ENCODE peak calls at places on chromosomes 12 and 14, in seven cellular contexts. One of them, this sample, is unnamed.

GRCh38 chr12:112881602-112882001 is 25.2 kb upstream of the OAS1 start:
- DNase-seq in SK-N-SH: no peak
- DNase-seq in mucosa of descending colon: no peak
- DNase-seq in GM12865: no peak
- DNase-seq in mammary epithelial cell: no peak
- DNase-seq in psoas muscle: no peak
- DNase-seq in tibial artery: no peak
- DNase-seq in this sample: no peak

GRCh38 chr14:69064596-69064995 is 85.5 kb upstream of the ACTN1 start:
- DNase-seq in mammary epithelial cell: no peak
- DNase-seq in psoas muscle: no peak
- DNase-seq in SK-N-SH: no peak
- DNase-seq in GM12865: no peak
- DNase-seq in tibial artery: no peak
- DNase-seq in mucosa of descending colon: no peak
- DNase-seq in this sample: no peak

GRCh38 chr12:91139981-91140659 is 28.8 kb upstream of the LUM start:
- DNase-seq in tibial artery: no peak
- DNase-seq in SK-N-SH: no peak
- DNase-seq in psoas muscle: no peak
- DNase-seq in mammary epithelial cell: peak
- DNase-seq in GM12865: no peak
- DNase-seq in mucosa of descending colon: no peak
- DNase-seq in this sample: no peak

GRCh38 chr14:94897092-94897491 is 127.2 kb upstream of the GSC start:
- DNase-seq in psoas muscle: peak
- DNase-seq in mammary epithelial cell: no peak
- DNase-seq in tibial artery: no peak
- DNase-seq in SK-N-SH: no peak
- DNase-seq in GM12865: no peak
- DNase-seq in mucosa of descending colon: no peak
- DNase-seq in this sample: no peak

GRCh38 chr12:32477714-32478113 is 78.4 kb downstream of the FGD4 start:
- DNase-seq in SK-N-SH: peak
- DNase-seq in psoas muscle: no peak
- DNase-seq in mammary epithelial cell: no peak
- DNase-seq in tibial artery: no peak
- DNase-seq in GM12865: no peak
- DNase-seq in mucosa of descending colon: no peak
- DNase-seq in this sample: no peak

GRCh38 chr14:60736494-60736893 is 1.9 kb downstream of the MNAT1 start:
- DNase-seq in mammary epithelial cell: peak
- DNase-seq in psoas muscle: no peak
- DNase-seq in tibial artery: no peak
- DNase-seq in SK-N-SH: no peak
- DNase-seq in mucosa of descending colon: no peak
- DNase-seq in GM12865: no peak
- DNase-seq in this sample: no peak

GRCh38 chr12:16121953-16122352 is 155.5 kb downstream of the SLC15A5 start:
- DNase-seq in mucosa of descending colon: no peak
- DNase-seq in mammary epithelial cell: no peak
- DNase-seq in psoas muscle: no peak
- DNase-seq in SK-N-SH: no peak
- DNase-seq in GM12865: no peak
- DNase-seq in tibial artery: no peak
- DNase-seq in this sample: no peak

GRCh38 chr12:31387466-31387865 is 61.5 kb upstream of the SINHCAF start:
- DNase-seq in GM12865: no peak
- DNase-seq in mammary epithelial cell: peak
- DNase-seq in psoas muscle: no peak
- DNase-seq in mucosa of descending colon: no peak
- DNase-seq in tibial artery: no peak
- DNase-seq in SK-N-SH: no peak
- DNase-seq in this sample: no peak

GRCh38 chr14:105470812-105471771 is 3.5 kb upstream of the CRIP2 start:
- DNase-seq in SK-N-SH: peak
- DNase-seq in tibial artery: peak
- DNase-seq in GM12865: no peak
- DNase-seq in psoas muscle: no peak
- DNase-seq in mucosa of descending colon: no peak
- DNase-seq in mammary epithelial cell: no peak
- DNase-seq in this sample: no peak

GRCh38 chr14:102508410-102508773 is 1.2 kb downstream of the ANKRD9 start:
- DNase-seq in GM12865: no peak
- DNase-seq in mammary epithelial cell: no peak
- DNase-seq in SK-N-SH: no peak
- DNase-seq in mucosa of descending colon: peak
- DNase-seq in psoas muscle: peak
- DNase-seq in tibial artery: no peak
- DNase-seq in this sample: no peak

GRCh38 chr14:20493634-20494033 is 11.7 kb upstream of the RNASE10 start:
- DNase-seq in psoas muscle: no peak
- DNase-seq in tibial artery: no peak
- DNase-seq in GM12865: peak
- DNase-seq in mucosa of descending colon: peak
- DNase-seq in SK-N-SH: no peak
- DNase-seq in mammary epithelial cell: no peak
- DNase-seq in this sample: no peak

GRCh38 chr12:50720501-50720900 is 43.4 kb upstream of the ATF1 start:
- DNase-seq in mucosa of descending colon: no peak
- DNase-seq in SK-N-SH: no peak
- DNase-seq in psoas muscle: no peak
- DNase-seq in mammary epithelial cell: no peak
- DNase-seq in GM12865: no peak
- DNase-seq in tibial artery: no peak
- DNase-seq in this sample: no peak

DNA sequence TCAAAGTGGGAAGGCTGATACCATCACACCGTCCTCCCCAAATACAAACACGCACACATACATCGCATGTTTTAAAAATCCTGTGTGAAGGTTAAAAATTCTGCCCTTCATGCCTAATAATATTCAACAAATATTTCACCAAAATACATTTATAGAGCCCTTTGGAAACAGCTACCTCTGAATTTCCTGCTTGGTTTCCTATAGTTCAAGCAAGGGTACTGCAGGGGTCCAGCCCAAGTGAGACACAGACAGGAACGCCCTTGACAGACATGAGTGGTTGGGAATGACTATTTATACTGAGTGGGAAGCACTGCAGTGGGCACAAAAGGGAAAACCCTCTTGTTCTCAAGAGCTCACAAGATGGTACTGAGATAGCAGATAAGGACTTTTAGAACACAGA is 51.0 kb downstream of the ST8SIA1 start:
- DNase-seq in SK-N-SH: no peak
- DNase-seq in mammary epithelial cell: no peak
- DNase-seq in GM12865: no peak
- DNase-seq in tibial artery: no peak
- DNase-seq in psoas muscle: no peak
- DNase-seq in mucosa of descending colon: no peak
- DNase-seq in this sample: no peak
- TF ChIP-seq CTCF in SK-N-SH: no peak
- TF ChIP-seq CTCF in mammary epithelial cell: no peak
- TF ChIP-seq CTCF in GM12865: no peak
- TF ChIP-seq CTCF in tibial artery: peak
- TF ChIP-seq CTCF in psoas muscle: no peak
- TF ChIP-seq CTCF in mucosa of descending colon: no peak
- TF ChIP-seq CTCF in this sample: no peak

GRCh38 chr12:42552822-42553221 is 36.7 kb downstream of the PRICKLE1 start:
- DNase-seq in SK-N-SH: no peak
- DNase-seq in mammary epithelial cell: no peak
- DNase-seq in mucosa of descending colon: no peak
- DNase-seq in psoas muscle: no peak
- DNase-seq in tibial artery: no peak
- DNase-seq in GM12865: no peak
- DNase-seq in this sample: peak
- TF ChIP-seq CTCF in SK-N-SH: no peak
- TF ChIP-seq CTCF in mammary epithelial cell: no peak
- TF ChIP-seq CTCF in mucosa of descending colon: no peak
- TF ChIP-seq CTCF in psoas muscle: no peak
- TF ChIP-seq CTCF in tibial artery: no peak
- TF ChIP-seq CTCF in GM12865: no peak
- TF ChIP-seq CTCF in this sample: no peak

GRCh38 chr12:65313704-65314317 is 35.3 kb downstream of the MSRB3 start:
- DNase-seq in psoas muscle: no peak
- DNase-seq in GM12865: no peak
- DNase-seq in tibial artery: no peak
- DNase-seq in mammary epithelial cell: peak
- DNase-seq in mucosa of descending colon: no peak
- DNase-seq in SK-N-SH: no peak
- DNase-seq in this sample: no peak
- TF ChIP-seq CTCF in psoas muscle: peak
- TF ChIP-seq CTCF in GM12865: peak
- TF ChIP-seq CTCF in tibial artery: peak
- TF ChIP-seq CTCF in mammary epithelial cell: peak
- TF ChIP-seq CTCF in mucosa of descending colon: no peak
- TF ChIP-seq CTCF in SK-N-SH: peak
- TF ChIP-seq CTCF in this sample: peak

GRCh38 chr14:93331375-93332031 is 1.3 kb downstream of the BTBD7 start:
- DNase-seq in tibial artery: no peak
- DNase-seq in GM12865: no peak
- DNase-seq in SK-N-SH: no peak
- DNase-seq in mammary epithelial cell: no peak
- DNase-seq in psoas muscle: peak
- DNase-seq in mucosa of descending colon: peak
- DNase-seq in this sample: no peak
- TF ChIP-seq CTCF in tibial artery: no peak
- TF ChIP-seq CTCF in GM12865: no peak
- TF ChIP-seq CTCF in SK-N-SH: no peak
- TF ChIP-seq CTCF in mammary epithelial cell: no peak
- TF ChIP-seq CTCF in psoas muscle: no peak
- TF ChIP-seq CTCF in mucosa of descending colon: no peak
- TF ChIP-seq CTCF in this sample: no peak

GRCh38 chr12:67269632-67270578 is 747 bp downstream of the CAND1 start:
- DNase-seq in GM12865: peak
- DNase-seq in tibial artery: peak
- DNase-seq in SK-N-SH: peak
- DNase-seq in psoas muscle: peak
- DNase-seq in mammary epithelial cell: peak
- DNase-seq in mucosa of descending colon: peak
- DNase-seq in this sample: peak
- TF ChIP-seq CTCF in GM12865: no peak
- TF ChIP-seq CTCF in tibial artery: no peak
- TF ChIP-seq CTCF in SK-N-SH: no peak
- TF ChIP-seq CTCF in psoas muscle: peak
- TF ChIP-seq CTCF in mammary epithelial cell: no peak
- TF ChIP-seq CTCF in mucosa of descending colon: no peak
- TF ChIP-seq CTCF in this sample: no peak

DNA sequence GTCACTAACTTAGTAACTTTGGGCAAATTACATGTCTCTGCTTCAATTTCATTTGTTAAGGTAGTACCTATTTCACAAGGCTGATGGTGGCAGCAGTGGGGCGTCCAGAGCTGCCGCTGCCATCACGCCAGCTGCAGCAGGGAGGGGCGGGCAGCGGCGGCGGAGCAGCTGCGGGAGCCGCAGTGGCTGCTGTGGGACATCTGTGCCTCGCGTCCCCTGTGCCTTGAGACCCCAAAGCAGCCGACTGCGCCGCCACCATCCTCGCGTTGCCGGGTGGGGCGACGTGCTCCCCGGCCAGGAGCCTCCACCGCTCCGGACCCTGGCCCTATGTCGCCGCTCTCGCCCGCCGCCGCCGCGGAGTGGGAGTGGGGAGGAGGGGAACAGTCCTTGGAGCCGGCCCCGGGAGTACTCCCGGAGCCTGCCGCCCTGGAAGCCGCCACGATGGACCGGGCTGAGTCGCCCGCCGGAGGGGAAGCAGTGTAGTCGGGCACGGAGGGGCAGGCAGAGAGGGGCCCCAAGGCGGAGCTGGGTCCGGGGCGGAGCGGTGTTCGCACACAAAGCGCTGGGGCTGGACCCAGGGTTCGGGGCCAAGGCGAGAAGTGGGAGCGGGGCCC is 51.4 kb downstream of the A2M start:
- DNase-seq in mammary epithelial cell: peak
- DNase-seq in mucosa of descending colon: peak
- DNase-seq in tibial artery: peak
- DNase-seq in GM12865: peak
- DNase-seq in SK-N-SH: peak
- DNase-seq in psoas muscle: peak
- DNase-seq in this sample: peak
- TF ChIP-seq CTCF in mammary epithelial cell: peak
- TF ChIP-seq CTCF in mucosa of descending colon: no peak
- TF ChIP-seq CTCF in tibial artery: peak
- TF ChIP-seq CTCF in GM12865: peak
- TF ChIP-seq CTCF in SK-N-SH: peak
- TF ChIP-seq CTCF in psoas muscle: peak
- TF ChIP-seq CTCF in this sample: peak

GRCh38 chr14:104226421-104227385 is 88.3 kb downstream of the KIF26A start:
- DNase-seq in SK-N-SH: no peak
- DNase-seq in mucosa of descending colon: no peak
- DNase-seq in psoas muscle: peak
- DNase-seq in mammary epithelial cell: no peak
- DNase-seq in tibial artery: no peak
- DNase-seq in GM12865: no peak
- DNase-seq in this sample: no peak

GRCh38 chr14:104222396-104223036 is 84.1 kb downstream of the KIF26A start:
- DNase-seq in mammary epithelial cell: no peak
- DNase-seq in tibial artery: no peak
- DNase-seq in mucosa of descending colon: no peak
- DNase-seq in SK-N-SH: no peak
- DNase-seq in GM12865: no peak
- DNase-seq in psoas muscle: peak
- DNase-seq in this sample: no peak

GRCh38 chr14:104223810-104224515 is 85.6 kb downstream of the KIF26A start:
- DNase-seq in mucosa of descending colon: no peak
- DNase-seq in tibial artery: no peak
- DNase-seq in psoas muscle: peak
- DNase-seq in GM12865: no peak
- DNase-seq in mammary epithelial cell: no peak
- DNase-seq in SK-N-SH: peak
- DNase-seq in this sample: no peak

GRCh38 chr14:104223101-104223809 is 84.9 kb downstream of the KIF26A start:
- DNase-seq in SK-N-SH: peak
- DNase-seq in tibial artery: no peak
- DNase-seq in mucosa of descending colon: peak
- DNase-seq in mammary epithelial cell: no peak
- DNase-seq in psoas muscle: peak
- DNase-seq in GM12865: no peak
- DNase-seq in this sample: no peak

DNA sequence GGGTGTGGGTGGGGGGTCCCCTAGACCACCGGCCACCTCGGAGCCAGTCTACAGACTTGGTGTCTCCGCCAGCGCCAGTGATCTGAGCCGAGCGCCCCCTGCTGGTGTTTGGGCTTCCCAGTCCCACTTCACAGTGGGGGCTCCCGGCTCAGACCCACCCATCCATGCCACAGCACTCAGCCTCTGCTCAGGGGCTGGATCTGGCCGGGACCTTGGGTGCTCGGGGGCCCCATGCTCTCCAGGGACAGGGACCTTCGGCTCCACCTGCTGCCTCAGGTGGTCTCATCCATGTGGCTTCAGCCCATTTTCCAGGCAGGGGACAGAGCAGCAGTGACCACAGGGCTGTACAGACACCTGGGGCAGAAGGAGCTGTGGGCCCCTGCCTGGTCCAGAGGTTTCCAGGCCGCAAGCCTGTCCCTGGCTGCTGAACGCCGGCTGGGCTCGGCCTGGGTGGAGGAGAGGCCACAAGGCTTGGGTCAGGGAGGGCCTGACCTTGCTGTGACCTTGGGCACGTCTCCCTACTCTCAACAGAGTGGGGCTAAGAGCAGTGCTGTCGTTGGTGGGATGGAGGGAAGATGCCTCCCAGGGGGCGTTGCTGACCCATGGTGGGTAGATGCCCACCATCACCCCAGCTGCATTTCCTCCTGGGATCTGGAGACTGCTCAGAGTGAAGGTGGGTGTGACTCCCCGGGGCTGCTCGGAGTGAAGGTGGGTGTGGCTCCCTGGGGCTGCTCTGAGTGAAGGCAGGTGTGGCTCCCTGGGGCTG is 86.3 kb downstream of the KIF26A start:
- DNase-seq in mammary epithelial cell: no peak
- DNase-seq in tibial artery: no peak
- DNase-seq in mucosa of descending colon: peak
- DNase-seq in GM12865: peak
- DNase-seq in SK-N-SH: peak
- DNase-seq in psoas muscle: peak
- DNase-seq in this sample: peak
- TF ChIP-seq CTCF in mammary epithelial cell: no peak
- TF ChIP-seq CTCF in tibial artery: no peak
- TF ChIP-seq CTCF in mucosa of descending colon: peak
- TF ChIP-seq CTCF in GM12865: peak
- TF ChIP-seq CTCF in SK-N-SH: peak
- TF ChIP-seq CTCF in psoas muscle: peak
- TF ChIP-seq CTCF in this sample: peak